ENCODE peak calls at places on chromosomes 7 and 10, in seven cellular contexts. One of them, this sample, is unnamed.

GRCh38 chr10:77636967-77637473 is 588 bp downstream of the KCNMA1 start:
- DNase-seq in AG04450: no peak
- DNase-seq in germinal center: no peak
- DNase-seq in kidney tubule cell: no peak
- DNase-seq in Caco-2: no peak
- DNase-seq in T-helper 9 cell: no peak
- DNase-seq in stimulated activated CD8-positive, alpha-beta memory T cell treated with anti-CD3 and anti-CD28 coated beads, Interleukin-7, amount 100 ng/mL, for 48 hours: no peak
- DNase-seq in this sample: no peak

GRCh38 chr7:156379242-156380070 is 261.1 kb upstream of the RNF32 start:
- DNase-seq in Caco-2: no peak
- DNase-seq in stimulated activated CD8-positive, alpha-beta memory T cell treated with anti-CD3 and anti-CD28 coated beads, Interleukin-7, amount 100 ng/mL, for 48 hours: no peak
- DNase-seq in AG04450: no peak
- DNase-seq in kidney tubule cell: no peak
- DNase-seq in T-helper 9 cell: no peak
- DNase-seq in germinal center: no peak
- DNase-seq in this sample: no peak

GRCh38 chr7:148395292-148395691 is 195.3 kb upstream of the C7orf33 start:
- DNase-seq in T-helper 9 cell: no peak
- DNase-seq in kidney tubule cell: no peak
- DNase-seq in Caco-2: no peak
- DNase-seq in germinal center: no peak
- DNase-seq in stimulated activated CD8-positive, alpha-beta memory T cell treated with anti-CD3 and anti-CD28 coated beads, Interleukin-7, amount 100 ng/mL, for 48 hours: no peak
- DNase-seq in AG04450: no peak
- DNase-seq in this sample: no peak

GRCh38 chr10:122911889-122912484 is 1.6 kb downstream of the FAM24A start:
- DNase-seq in Caco-2: peak
- DNase-seq in stimulated activated CD8-positive, alpha-beta memory T cell treated with anti-CD3 and anti-CD28 coated beads, Interleukin-7, amount 100 ng/mL, for 48 hours: peak
- DNase-seq in T-helper 9 cell: peak
- DNase-seq in kidney tubule cell: peak
- DNase-seq in germinal center: peak
- DNase-seq in AG04450: no peak
- DNase-seq in this sample: no peak

GRCh38 chr7:100563809-100564400 is 9.8 kb downstream of the SAP25 start:
- DNase-seq in AG04450: no peak
- DNase-seq in Caco-2: peak
- DNase-seq in T-helper 9 cell: peak
- DNase-seq in kidney tubule cell: peak
- DNase-seq in germinal center: peak
- DNase-seq in stimulated activated CD8-positive, alpha-beta memory T cell treated with anti-CD3 and anti-CD28 coated beads, Interleukin-7, amount 100 ng/mL, for 48 hours: no peak
- DNase-seq in this sample: peak

GRCh38 chr10:127853868-127854768 is 38.6 kb downstream of the CLRN3 start:
- DNase-seq in stimulated activated CD8-positive, alpha-beta memory T cell treated with anti-CD3 and anti-CD28 coated beads, Interleukin-7, amount 100 ng/mL, for 48 hours: peak
- DNase-seq in kidney tubule cell: peak
- DNase-seq in Caco-2: peak
- DNase-seq in AG04450: peak
- DNase-seq in T-helper 9 cell: peak
- DNase-seq in germinal center: peak
- DNase-seq in this sample: peak

GRCh38 chr10:120735773-120736371 is 115.3 kb upstream of the WDR11 start:
- DNase-seq in kidney tubule cell: peak
- DNase-seq in AG04450: no peak
- DNase-seq in stimulated activated CD8-positive, alpha-beta memory T cell treated with anti-CD3 and anti-CD28 coated beads, Interleukin-7, amount 100 ng/mL, for 48 hours: no peak
- DNase-seq in Caco-2: no peak
- DNase-seq in T-helper 9 cell: no peak
- DNase-seq in germinal center: peak
- DNase-seq in this sample: no peak

GRCh38 chr10:76881477-76882220 is 756.0 kb downstream of the KCNMA1 start:
- DNase-seq in kidney tubule cell: peak
- DNase-seq in T-helper 9 cell: no peak
- DNase-seq in AG04450: peak
- DNase-seq in stimulated activated CD8-positive, alpha-beta memory T cell treated with anti-CD3 and anti-CD28 coated beads, Interleukin-7, amount 100 ng/mL, for 48 hours: no peak
- DNase-seq in Caco-2: no peak
- DNase-seq in germinal center: no peak
- DNase-seq in this sample: no peak

GRCh38 chr7:157751351-157751750 is 414.5 kb downstream of the DNAJB6 start:
- DNase-seq in AG04450: no peak
- DNase-seq in T-helper 9 cell: no peak
- DNase-seq in stimulated activated CD8-positive, alpha-beta memory T cell treated with anti-CD3 and anti-CD28 coated beads, Interleukin-7, amount 100 ng/mL, for 48 hours: no peak
- DNase-seq in Caco-2: no peak
- DNase-seq in kidney tubule cell: no peak
- DNase-seq in germinal center: no peak
- DNase-seq in this sample: no peak

GRCh38 chr7:37097276-37097675 is 351.4 kb downstream of the ELMO1 start:
- DNase-seq in Caco-2: no peak
- DNase-seq in stimulated activated CD8-positive, alpha-beta memory T cell treated with anti-CD3 and anti-CD28 coated beads, Interleukin-7, amount 100 ng/mL, for 48 hours: no peak
- DNase-seq in AG04450: no peak
- DNase-seq in kidney tubule cell: no peak
- DNase-seq in germinal center: no peak
- DNase-seq in T-helper 9 cell: no peak
- DNase-seq in this sample: no peak

GRCh38 chr10:34677591-34677990 is 137.5 kb downstream of the PARD3 start:
- DNase-seq in germinal center: no peak
- DNase-seq in T-helper 9 cell: no peak
- DNase-seq in stimulated activated CD8-positive, alpha-beta memory T cell treated with anti-CD3 and anti-CD28 coated beads, Interleukin-7, amount 100 ng/mL, for 48 hours: no peak
- DNase-seq in kidney tubule cell: no peak
- DNase-seq in AG04450: no peak
- DNase-seq in Caco-2: no peak
- DNase-seq in this sample: no peak

GRCh38 chr7:106779877-106780276 is 85.2 kb upstream of the PIK3CG start:
- DNase-seq in stimulated activated CD8-positive, alpha-beta memory T cell treated with anti-CD3 and anti-CD28 coated beads, Interleukin-7, amount 100 ng/mL, for 48 hours: no peak
- DNase-seq in germinal center: no peak
- DNase-seq in kidney tubule cell: peak
- DNase-seq in Caco-2: peak
- DNase-seq in T-helper 9 cell: no peak
- DNase-seq in AG04450: no peak
- DNase-seq in this sample: no peak

GRCh38 chr7:110767550-110768137 is 323.3 kb upstream of the LRRN3 start:
- DNase-seq in T-helper 9 cell: no peak
- DNase-seq in stimulated activated CD8-positive, alpha-beta memory T cell treated with anti-CD3 and anti-CD28 coated beads, Interleukin-7, amount 100 ng/mL, for 48 hours: no peak
- DNase-seq in AG04450: no peak
- DNase-seq in germinal center: no peak
- DNase-seq in Caco-2: no peak
- DNase-seq in kidney tubule cell: no peak
- DNase-seq in this sample: no peak

GRCh38 chr7:127437772-127438330 is 45.3 kb upstream of the ZNF800 start:
- DNase-seq in T-helper 9 cell: no peak
- DNase-seq in kidney tubule cell: peak
- DNase-seq in germinal center: no peak
- DNase-seq in Caco-2: no peak
- DNase-seq in AG04450: peak
- DNase-seq in stimulated activated CD8-positive, alpha-beta memory T cell treated with anti-CD3 and anti-CD28 coated beads, Interleukin-7, amount 100 ng/mL, for 48 hours: no peak
- DNase-seq in this sample: no peak

GRCh38 chr10:88253622-88254021 is 329.5 kb downstream of the RNLS start:
- DNase-seq in Caco-2: no peak
- DNase-seq in stimulated activated CD8-positive, alpha-beta memory T cell treated with anti-CD3 and anti-CD28 coated beads, Interleukin-7, amount 100 ng/mL, for 48 hours: no peak
- DNase-seq in T-helper 9 cell: no peak
- DNase-seq in germinal center: no peak
- DNase-seq in AG04450: no peak
- DNase-seq in kidney tubule cell: no peak
- DNase-seq in this sample: no peak

GRCh38 chr10:102970497-102970896 is 52.4 kb downstream of the CNNM2 start:
- DNase-seq in AG04450: no peak
- DNase-seq in T-helper 9 cell: no peak
- DNase-seq in germinal center: no peak
- DNase-seq in kidney tubule cell: no peak
- DNase-seq in stimulated activated CD8-positive, alpha-beta memory T cell treated with anti-CD3 and anti-CD28 coated beads, Interleukin-7, amount 100 ng/mL, for 48 hours: no peak
- DNase-seq in Caco-2: no peak
- DNase-seq in this sample: no peak

GRCh38 chr7:1966631-1967200 is 266.0 kb downstream of the MAD1L1 start:
- DNase-seq in stimulated activated CD8-positive, alpha-beta memory T cell treated with anti-CD3 and anti-CD28 coated beads, Interleukin-7, amount 100 ng/mL, for 48 hours: no peak
- DNase-seq in germinal center: no peak
- DNase-seq in T-helper 9 cell: no peak
- DNase-seq in kidney tubule cell: no peak
- DNase-seq in AG04450: no peak
- DNase-seq in Caco-2: no peak
- DNase-seq in this sample: no peak

GRCh38 chr10:119445311-119445934 is 97.1 kb downstream of the RGS10 start:
- DNase-seq in stimulated activated CD8-positive, alpha-beta memory T cell treated with anti-CD3 and anti-CD28 coated beads, Interleukin-7, amount 100 ng/mL, for 48 hours: peak
- DNase-seq in germinal center: peak
- DNase-seq in T-helper 9 cell: peak
- DNase-seq in Caco-2: peak
- DNase-seq in AG04450: peak
- DNase-seq in kidney tubule cell: peak
- DNase-seq in this sample: peak

GRCh38 chr7:5702876-5703571 is 78.4 kb downstream of the RNF216 start:
- DNase-seq in T-helper 9 cell: no peak
- DNase-seq in kidney tubule cell: peak
- DNase-seq in germinal center: no peak
- DNase-seq in Caco-2: no peak
- DNase-seq in stimulated activated CD8-positive, alpha-beta memory T cell treated with anti-CD3 and anti-CD28 coated beads, Interleukin-7, amount 100 ng/mL, for 48 hours: no peak
- DNase-seq in AG04450: no peak
- DNase-seq in this sample: no peak

GRCh38 chr10:127372361-127372760 is 176.0 kb upstream of the INSYN2A start:
- DNase-seq in kidney tubule cell: no peak
- DNase-seq in stimulated activated CD8-positive, alpha-beta memory T cell treated with anti-CD3 and anti-CD28 coated beads, Interleukin-7, amount 100 ng/mL, for 48 hours: no peak
- DNase-seq in T-helper 9 cell: no peak
- DNase-seq in AG04450: no peak
- DNase-seq in germinal center: no peak
- DNase-seq in Caco-2: no peak
- DNase-seq in this sample: no peak

GRCh38 chr7:156397249-156397648 is 243.3 kb upstream of the RNF32 start:
- DNase-seq in kidney tubule cell: no peak
- DNase-seq in germinal center: no peak
- DNase-seq in AG04450: no peak
- DNase-seq in T-helper 9 cell: no peak
- DNase-seq in stimulated activated CD8-positive, alpha-beta memory T cell treated with anti-CD3 and anti-CD28 coated beads, Interleukin-7, amount 100 ng/mL, for 48 hours: no peak
- DNase-seq in Caco-2: no peak
- DNase-seq in this sample: no peak

GRCh38 chr7:43647772-43648643 is 65.1 kb downstream of the STK17A start:
- DNase-seq in stimulated activated CD8-positive, alpha-beta memory T cell treated with anti-CD3 and anti-CD28 coated beads, Interleukin-7, amount 100 ng/mL, for 48 hours: no peak
- DNase-seq in AG04450: peak
- DNase-seq in Caco-2: no peak
- DNase-seq in T-helper 9 cell: no peak
- DNase-seq in germinal center: no peak
- DNase-seq in kidney tubule cell: peak
- DNase-seq in this sample: no peak

GRCh38 chr10:122062831-122063674 is 74.1 kb downstream of the TACC2 start:
- DNase-seq in kidney tubule cell: peak
- DNase-seq in stimulated activated CD8-positive, alpha-beta memory T cell treated with anti-CD3 and anti-CD28 coated beads, Interleukin-7, amount 100 ng/mL, for 48 hours: no peak
- DNase-seq in germinal center: no peak
- DNase-seq in Caco-2: peak
- DNase-seq in T-helper 9 cell: no peak
- DNase-seq in AG04450: peak
- DNase-seq in this sample: no peak

GRCh38 chr7:32206488-32206887 is 136.3 kb upstream of the PDE1C start:
- DNase-seq in AG04450: no peak
- DNase-seq in stimulated activated CD8-positive, alpha-beta memory T cell treated with anti-CD3 and anti-CD28 coated beads, Interleukin-7, amount 100 ng/mL, for 48 hours: no peak
- DNase-seq in T-helper 9 cell: no peak
- DNase-seq in Caco-2: no peak
- DNase-seq in germinal center: no peak
- DNase-seq in kidney tubule cell: no peak
- DNase-seq in this sample: no peak

This sample was measured in stimulated activated CD4-positive, alpha-beta T cell treated with anti-CD3 and anti-CD28 coated beads, TNF-alpha, amount 100 ng/mL, for 1 hour.